ENCODE peak calls at places on chromosomes 11 and 22, in four cellular contexts. L is GM20000, T is tibial artery, G is upper lobe of right lung. D is an unnamed sample.

GRCh38 chr11:67442504-67443398 is 525 bp downstream of the CORO1B start:
- DNase-seq in G (no peak), L (no peak), T (no peak), D (no peak)

GRCh38 chr11:75024764-75025211 is 36.1 kb downstream of the NEU3 start:
- DNase-seq in L (no peak), T (no peak), G (no peak), D (no peak)

GRCh38 chr22:31185056-31185455 is 25.1 kb downstream of the RNF185 start:
- DNase-seq in G (no peak), L (no peak), T (no peak), D (no peak)

GRCh38 chr11:125072210-125072960 is 9.3 kb downstream of the SLC37A2 start:
- DNase-seq in G (peak), L (peak), T (peak), D (peak)

GRCh38 chr11:68398870-68399865 is 61.4 kb upstream of the PPP6R3 start:
- DNase-seq in L (no peak), T (peak), G (no peak), D (no peak)

GRCh38 chr11:9704037-9704436 is 40.2 kb downstream of the SWAP70 start:
- DNase-seq in G (no peak), T (no peak), L (no peak), D (no peak)

GRCh38 chr11:75557649-75558494 is 4.2 kb upstream of the SERPINH1 start:
- DNase-seq in L (no peak), G (peak), T (peak), D (no peak)

GRCh38 chr11:61897387-61898246 is 6.3 kb upstream of the FADS3 start:
- DNase-seq in G (peak), L (peak), T (peak), D (peak)

GRCh38 chr22:21067075-21067900 is 21.5 kb downstream of the LRRC74B start:
- DNase-seq in L (no peak), T (no peak), G (no peak), D (no peak)

GRCh38 chr22:47195676-47196492 is 433.4 kb downstream of the TBC1D22A start:
- DNase-seq in G (peak), T (peak), L (no peak), D (peak)

GRCh38 chr22:19182472-19183157 is 4.1 kb upstream of the SLC25A1 start:
- DNase-seq in T (no peak), G (no peak), L (no peak), D (no peak)

GRCh38 chr11:14376920-14377319 is 17.9 kb upstream of the RRAS2 start:
- DNase-seq in G (no peak), T (no peak), L (no peak), D (no peak)

GRCh38 chr11:65855927-65856363 is 2.0 kb downstream of the CFL1 start:
- DNase-seq in G (peak), T (no peak), L (no peak), D (no peak)

GRCh38 chr22:50544746-50545253 is 899 bp upstream of the KLHDC7B start:
- DNase-seq in L (peak), T (no peak), G (peak), D (no peak)

GRCh38 chr22:50544078-50544745 is 1.5 kb upstream of the KLHDC7B start:
- DNase-seq in L (peak), T (no peak), G (peak), D (peak)

GRCh38 chr22:50547231-50547851 is 1.6 kb downstream of the KLHDC7B start:
- DNase-seq in T (no peak), L (peak), G (peak), D (no peak)

GRCh38 chr22:50546326-50547230 is 879 bp downstream of the KLHDC7B start:
- DNase-seq in L (peak), G (peak), T (no peak), D (no peak)

GRCh38 chr22:50545522-50546325 is at the start of gene KLHDC7B:
- DNase-seq in L (peak), G (no peak), T (no peak), D (no peak)
- TF ChIP-seq CTCF in L (no peak), G (no peak), T (no peak), D (no peak)

GRCh38 chr11:945986-946385 is 20.3 kb downstream of the AP2A2 start:
- DNase-seq in G (no peak), L (no peak), T (no peak), D (no peak)

GRCh38 chr11:942853-943252 is 17.2 kb downstream of the AP2A2 start:
- DNase-seq in G (no peak), T (no peak), L (no peak), D (no peak)

GRCh38 chr11:947744-948143 is 22.1 kb downstream of the AP2A2 start:
- DNase-seq in G (no peak), T (no peak), L (no peak), D (no peak)

GRCh38 chr11:940496-941135 is 14.9 kb downstream of the AP2A2 start:
- DNase-seq in L (no peak), T (no peak), G (no peak), D (no peak)

GRCh38 chr11:944711-945470 is 19.2 kb downstream of the AP2A2 start:
- DNase-seq in G (no peak), L (no peak), T (no peak), D (no peak)
- TF ChIP-seq CTCF in G (no peak), L (no peak), T (no peak), D (no peak)

GRCh38 chr11:57341250-57341808 is 3.2 kb downstream of the P2RX3 start:
- DNase-seq in T (no peak), G (no peak), L (no peak), D (no peak)

GRCh38 chr11:57338152-57338551 is at the start of gene P2RX3:
- DNase-seq in T (no peak), G (no peak), L (no peak), D (no peak)

GRCh38 chr11:57342702-57343101 is 4.5 kb downstream of the P2RX3 start:
- DNase-seq in T (no peak), G (no peak), L (no peak), D (no peak)

GRCh38 chr11:57339305-57339704 is 1.2 kb downstream of the P2RX3 start:
- DNase-seq in T (no peak), G (no peak), L (no peak), D (no peak)

GRCh38 chr11:57340228-57340627 is 2.1 kb downstream of the P2RX3 start:
- DNase-seq in T (no peak), G (no peak), L (no peak), D (no peak)
- TF ChIP-seq CTCF in T (no peak), G (no peak), L (no peak), D (no peak)

GRCh38 chr22:32389685-32390084 is 22.4 kb downstream of the RTCB start:
- DNase-seq in L (no peak), G (no peak), T (no peak), D (no peak)
- TF ChIP-seq CTCF in L (no peak), G (peak), T (no peak), D (peak)

DNA sequence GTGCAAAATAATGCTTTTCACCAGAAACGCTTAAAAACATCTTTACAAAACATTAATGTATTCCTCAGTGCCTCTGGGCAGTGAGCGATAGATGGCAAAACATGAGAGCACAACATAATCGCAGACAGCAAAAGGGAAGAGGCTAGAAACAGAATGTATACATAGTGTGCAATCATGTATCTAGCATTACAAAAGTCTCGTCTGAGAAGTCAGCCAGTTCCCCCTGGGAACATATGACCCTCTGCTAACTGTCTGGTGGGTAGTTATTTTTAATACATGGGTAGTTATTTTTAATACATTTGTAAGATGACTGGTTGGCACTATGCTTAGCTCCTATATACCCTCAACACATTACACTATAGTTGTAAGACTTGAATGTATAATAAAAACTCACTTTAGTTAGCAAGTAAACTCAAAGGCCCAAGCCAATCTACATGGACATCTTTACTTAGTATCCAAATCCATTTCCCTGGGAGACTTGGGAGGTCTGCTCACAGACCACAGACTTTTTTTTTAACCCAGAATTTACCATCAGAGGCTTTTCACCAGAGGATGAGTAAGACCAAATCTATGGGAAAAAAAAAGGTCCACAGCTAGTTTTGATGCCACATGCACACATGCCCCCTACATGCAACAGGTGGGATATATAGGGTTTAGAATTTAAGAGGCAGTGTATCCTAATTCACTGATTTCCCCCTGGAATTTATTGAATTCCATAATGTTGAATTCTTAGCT is 71.7 kb downstream of the AMBRA1 start:
- DNase-seq in G (no peak), L (no peak), T (no peak), D (no peak)
- TF ChIP-seq CTCF in G (no peak), L (no peak), T (no peak), D (no peak)